ENCODE peak calls at places on chromosomes 3 and 15, in four cellular contexts. One of them, this sample, is unnamed.

GRCh38 chr3:141410861-141411771 is 42.8 kb downstream of the ZBTB38 start:
- DNase-seq in A549: no peak
- DNase-seq in IMR-90: peak; percentile 68
- DNase-seq in transverse colon: peak; percentile 41
- DNase-seq in this sample: no peak

GRCh38 chr3:49295489-49296058 is 18.5 kb upstream of the C3orf62 start:
- DNase-seq in A549: peak; percentile 13
- DNase-seq in IMR-90: peak; percentile 35
- DNase-seq in transverse colon: no peak
- DNase-seq in this sample: peak; percentile 32

GRCh38 chr3:193346259-193346658 is 32.3 kb downstream of the ATP13A5 start:
- DNase-seq in A549: no peak
- DNase-seq in IMR-90: no peak
- DNase-seq in transverse colon: no peak
- DNase-seq in this sample: no peak

GRCh38 chr15:71329509-71330260 is 214.4 kb downstream of the THSD4 start:
- DNase-seq in A549: no peak
- DNase-seq in IMR-90: peak; percentile 46
- DNase-seq in transverse colon: peak; percentile 75
- DNase-seq in this sample: no peak

GRCh38 chr3:8500208-8500961 is 1.2 kb upstream of the LMCD1 start:
- DNase-seq in A549: no peak
- DNase-seq in IMR-90: peak; percentile 81
- DNase-seq in transverse colon: no peak
- DNase-seq in this sample: no peak

GRCh38 chr3:149371723-149372114 is 5.7 kb downstream of the TM4SF1 start:
- DNase-seq in A549: no peak
- DNase-seq in IMR-90: no peak
- DNase-seq in transverse colon: no peak
- DNase-seq in this sample: no peak

GRCh38 chr3:40645883-40646282 is 121.1 kb downstream of the ZNF621 start:
- DNase-seq in A549: no peak
- DNase-seq in IMR-90: no peak
- DNase-seq in transverse colon: peak; percentile 25
- DNase-seq in this sample: no peak

GRCh38 chr3:124760601-124761000 is 30.3 kb downstream of the UMPS start:
- DNase-seq in A549: peak; percentile 38
- DNase-seq in IMR-90: peak; percentile 75
- DNase-seq in transverse colon: no peak
- DNase-seq in this sample: no peak

DNA sequence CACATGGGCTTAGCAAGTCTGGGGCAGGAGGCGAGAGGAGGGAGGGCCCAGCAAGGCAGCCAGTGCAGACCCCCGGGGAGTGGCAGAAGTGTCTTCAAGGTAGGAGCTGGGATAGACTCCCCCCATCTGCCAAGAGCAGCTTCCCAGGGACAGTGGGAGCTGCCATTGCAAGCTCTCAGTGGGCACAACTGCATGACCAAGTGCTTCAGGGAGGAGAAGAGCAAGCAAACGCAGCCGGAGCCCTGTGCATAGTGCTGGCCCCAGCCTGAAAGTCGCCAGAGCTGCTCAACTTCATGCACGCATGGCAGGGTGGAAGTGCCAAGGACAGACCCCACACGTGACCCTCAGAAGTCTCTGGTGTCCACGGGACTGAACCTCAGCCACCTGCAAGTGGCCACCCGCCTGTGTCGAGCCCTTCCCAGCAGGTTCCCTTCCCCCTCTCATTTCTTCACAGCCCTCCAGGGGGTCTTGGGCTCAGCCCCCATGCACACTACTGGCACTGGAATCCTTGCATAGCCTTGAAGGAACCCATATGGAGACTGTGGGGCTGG is 89.4 kb downstream of the PLXNA1 start:
- DNase-seq in A549: no peak
- DNase-seq in IMR-90: no peak
- DNase-seq in transverse colon: no peak
- DNase-seq in this sample: no peak
- H3K27ac ChIP-seq in A549: no peak overlapping the region
- H3K27ac ChIP-seq in IMR-90: no peak overlapping the region
- H3K27ac ChIP-seq in transverse colon: no peak overlapping the region
- H3K27ac ChIP-seq in this sample: no peak overlapping the region

GRCh38 chr15:90838066-90838465 is 30.3 kb upstream of the FURIN start:
- DNase-seq in A549: no peak
- DNase-seq in IMR-90: no peak
- DNase-seq in transverse colon: peak; percentile 33
- DNase-seq in this sample: peak; percentile 72

GRCh38 chr15:90838544-90838943 is 29.8 kb upstream of the FURIN start:
- DNase-seq in A549: no peak
- DNase-seq in IMR-90: no peak
- DNase-seq in transverse colon: no peak
- DNase-seq in this sample: peak; percentile 22

GRCh38 chr15:90840954-90841353 is 27.4 kb upstream of the FURIN start:
- DNase-seq in A549: no peak
- DNase-seq in IMR-90: no peak
- DNase-seq in transverse colon: no peak
- DNase-seq in this sample: no peak

GRCh38 chr15:90839187-90840071 is 29.0 kb upstream of the FURIN start:
- DNase-seq in A549: no peak
- DNase-seq in IMR-90: peak; percentile 14
- DNase-seq in transverse colon: peak; percentile 75
- DNase-seq in this sample: no peak

GRCh38 chr15:90840157-90840855 is 28.1 kb upstream of the FURIN start:
- DNase-seq in A549: no peak
- DNase-seq in IMR-90: no peak
- DNase-seq in transverse colon: no peak
- DNase-seq in this sample: no peak
- H3K27ac ChIP-seq in A549: no peak overlapping the region
- H3K27ac ChIP-seq in IMR-90: no peak overlapping the region
- H3K27ac ChIP-seq in transverse colon: peak overlapping the region; percentile 86
- H3K27ac ChIP-seq in this sample: no peak overlapping the region

GRCh38 chr3:152496716-152497115 is 228.0 kb downstream of the MBNL1 start:
- DNase-seq in A549: no peak
- DNase-seq in IMR-90: no peak
- DNase-seq in transverse colon: no peak
- DNase-seq in this sample: no peak
- H3K27ac ChIP-seq in A549: no peak overlapping the region
- H3K27ac ChIP-seq in IMR-90: no peak overlapping the region
- H3K27ac ChIP-seq in transverse colon: no peak overlapping the region
- H3K27ac ChIP-seq in this sample: no peak overlapping the region

GRCh38 chr3:64353256-64353655 is 128.0 kb upstream of the PRICKLE2 start:
- DNase-seq in A549: no peak
- DNase-seq in IMR-90: peak; percentile 65
- DNase-seq in transverse colon: no peak
- DNase-seq in this sample: no peak

GRCh38 chr3:64355473-64355872 is 130.2 kb upstream of the PRICKLE2 start:
- DNase-seq in A549: no peak
- DNase-seq in IMR-90: peak; percentile 67
- DNase-seq in transverse colon: no peak
- DNase-seq in this sample: no peak

GRCh38 chr3:64352596-64352989 is 127.3 kb upstream of the PRICKLE2 start:
- DNase-seq in A549: no peak
- DNase-seq in IMR-90: no peak
- DNase-seq in transverse colon: no peak
- DNase-seq in this sample: no peak

GRCh38 chr3:64354221-64354620 is 129.0 kb upstream of the PRICKLE2 start:
- DNase-seq in A549: no peak
- DNase-seq in IMR-90: peak; percentile 47
- DNase-seq in transverse colon: no peak
- DNase-seq in this sample: no peak

DNA sequence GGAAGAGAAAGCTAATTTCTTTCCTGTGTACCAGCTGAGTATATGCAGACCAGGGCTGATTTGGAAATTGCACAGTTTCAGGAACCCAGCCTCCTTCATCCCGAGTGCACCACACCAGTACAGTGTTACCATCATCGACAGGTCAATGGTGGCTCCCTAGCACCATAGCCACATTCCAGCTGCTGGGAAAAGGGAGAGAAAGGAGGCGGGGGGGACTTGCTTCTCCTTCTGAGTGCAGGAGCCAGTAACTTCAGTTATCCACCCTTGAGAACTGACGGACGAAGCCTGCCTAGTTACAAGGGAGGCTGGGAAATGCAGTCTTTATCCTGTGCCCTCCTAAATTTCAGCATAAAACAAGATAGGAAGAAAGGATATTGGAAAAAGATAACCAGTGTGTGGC is 129.7 kb upstream of the PRICKLE2 start:
- DNase-seq in A549: no peak
- DNase-seq in IMR-90: no peak
- DNase-seq in transverse colon: no peak
- DNase-seq in this sample: no peak
- H3K27ac ChIP-seq in A549: no peak overlapping the region
- H3K27ac ChIP-seq in IMR-90: peak overlapping the region; percentile 53
- H3K27ac ChIP-seq in transverse colon: peak overlapping the region; percentile 71
- H3K27ac ChIP-seq in this sample: no peak overlapping the region

GRCh38 chr3:61251174-61251972 is at the start of gene FHIT:
- DNase-seq in A549: peak; percentile 78
- DNase-seq in IMR-90: peak; percentile 87
- DNase-seq in transverse colon: peak; percentile 95
- DNase-seq in this sample: peak; percentile 80
- H3K27ac ChIP-seq in A549: peak within 1 kb of the TSS; percentile 69
- H3K27ac ChIP-seq in IMR-90: no peak within 1 kb of the TSS
- H3K27ac ChIP-seq in transverse colon: peak within 1 kb of the TSS; percentile 83
- H3K27ac ChIP-seq in this sample: peak within 1 kb of the TSS; percentile 60

DNA sequence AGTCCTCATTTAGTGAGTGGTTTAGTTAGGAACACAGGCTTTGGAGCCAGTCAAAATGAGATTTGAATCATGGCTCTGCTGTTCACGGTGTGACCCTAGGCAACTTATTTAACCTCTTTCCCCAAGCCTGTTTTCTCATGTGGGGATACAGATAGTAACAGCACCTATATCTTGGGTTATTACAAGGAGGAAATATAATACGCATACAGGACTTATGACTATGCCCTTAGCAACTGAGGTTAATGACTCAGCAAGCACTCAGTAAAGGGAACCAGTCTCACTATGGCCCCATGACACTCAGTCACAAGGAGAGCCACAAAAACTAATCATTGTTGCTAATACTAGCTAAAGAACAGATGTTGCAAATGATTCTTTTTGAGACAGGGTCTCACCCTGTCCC is 45.9 kb downstream of the SUMF1 start:
- DNase-seq in A549: peak; percentile 20
- DNase-seq in IMR-90: peak; percentile 83
- DNase-seq in transverse colon: no peak
- DNase-seq in this sample: no peak
- H3K27ac ChIP-seq in A549: no peak overlapping the region
- H3K27ac ChIP-seq in IMR-90: no peak overlapping the region
- H3K27ac ChIP-seq in transverse colon: no peak overlapping the region
- H3K27ac ChIP-seq in this sample: no peak overlapping the region

GRCh38 chr3:195900426-195901355 is 7.7 kb downstream of the TNK2 start:
- DNase-seq in A549: no peak
- DNase-seq in IMR-90: peak; percentile 54
- DNase-seq in transverse colon: peak; percentile 46
- DNase-seq in this sample: no peak

GRCh38 chr3:195905970-195906864 is 2.1 kb downstream of the TNK2 start:
- DNase-seq in A549: no peak
- DNase-seq in IMR-90: peak; percentile 78
- DNase-seq in transverse colon: no peak
- DNase-seq in this sample: no peak

GRCh38 chr3:195904364-195904763 is 4.0 kb downstream of the TNK2 start:
- DNase-seq in A549: no peak
- DNase-seq in IMR-90: no peak
- DNase-seq in transverse colon: no peak
- DNase-seq in this sample: no peak

GRCh38 chr3:195906865-195907729 is 1.3 kb downstream of the TNK2 start:
- DNase-seq in A549: no peak
- DNase-seq in IMR-90: peak; percentile 19
- DNase-seq in transverse colon: peak; percentile 65
- DNase-seq in this sample: peak; percentile 65

GRCh38 chr3:195903950-195904290 is 4.4 kb downstream of the TNK2 start:
- DNase-seq in A549: no peak
- DNase-seq in IMR-90: no peak
- DNase-seq in transverse colon: no peak
- DNase-seq in this sample: no peak
- H3K27ac ChIP-seq in A549: no peak overlapping the region
- H3K27ac ChIP-seq in IMR-90: no peak overlapping the region
- H3K27ac ChIP-seq in transverse colon: peak overlapping the region; percentile 11
- H3K27ac ChIP-seq in this sample: peak overlapping the region; percentile 10

This sample was measured in CD4-positive, alpha-beta T cell.